ENCODE peak calls at places on chromosome 10, in seven cellular contexts. P, R, O, X, S, N and T are unnamed samples.

GRCh38 chr10:71916827-71917226 is 47.4 kb upstream of the CHST3 start:
- DNase-seq in X (no peak), R (no peak), O (no peak), S (no peak), N (no peak), P (no peak), T (no peak)

GRCh38 chr10:98262571-98262970 is 5.4 kb downstream of the LOXL4 start:
- DNase-seq in P (no peak), X (no peak), O (peak; percentile 38), S (peak; percentile 59), R (peak; percentile 81), N (no peak), T (no peak)

GRCh38 chr10:131901181-131901829 is 497 bp downstream of the PPP2R2D start:
- DNase-seq in P (no peak), R (peak; percentile 63), O (no peak), X (peak; percentile 61), N (peak; percentile 35), S (peak; percentile 48), T (peak; percentile 46)

GRCh38 chr10:58632211-58632610 is 119.5 kb downstream of the BICC1 start:
- DNase-seq in O (no peak), N (no peak), S (no peak), R (no peak), X (no peak), P (no peak), T (no peak)

GRCh38 chr10:12649017-12649586 is 299.8 kb downstream of the CAMK1D start:
- DNase-seq in N (no peak), R (no peak), S (no peak), O (no peak), P (no peak), X (no peak), T (no peak)

GRCh38 chr10:26488344-26488743 is 50.2 kb downstream of the APBB1IP start:
- DNase-seq in O (no peak), P (no peak), X (no peak), N (no peak), R (no peak), S (no peak), T (no peak)

GRCh38 chr10:34029455-34029854 is 695.0 kb upstream of the NRP1 start:
- DNase-seq in R (no peak), S (no peak), P (no peak), O (no peak), N (peak; percentile 7), X (no peak), T (no peak)

GRCh38 chr10:122170802-122171201 is 100.3 kb upstream of the BTBD16 start:
- DNase-seq in P (no peak), X (no peak), N (no peak), S (no peak), R (no peak), O (no peak), T (no peak)

GRCh38 chr10:126509211-126509610 is 120.9 kb upstream of the ADAM12 start:
- DNase-seq in R (no peak), S (no peak), X (no peak), P (no peak), O (peak; percentile 30), N (no peak), T (no peak)

GRCh38 chr10:68086910-68087309 is 11.8 kb upstream of the HERC4 start:
- DNase-seq in N (no peak), O (no peak), P (no peak), X (no peak), S (no peak), R (no peak), T (no peak)

GRCh38 chr10:76946268-76946667 is 691.3 kb downstream of the KCNMA1 start:
- DNase-seq in O (peak; percentile 54), R (peak; percentile 37), N (no peak), X (no peak), S (no peak), P (peak; percentile 51), T (no peak)

GRCh38 chr10:31353574-31353973 is 34.6 kb downstream of the ZEB1 start:
- DNase-seq in P (peak; percentile 43), R (peak; percentile 57), S (no peak), X (peak; percentile 51), N (peak; percentile 9), O (peak; percentile 98), T (peak; percentile 35)

GRCh38 chr10:66505003-66505707 is 420.7 kb upstream of the LRRTM3 start:
- DNase-seq in N (no peak), S (no peak), R (no peak), P (no peak), O (peak; percentile 94), X (no peak), T (no peak)

GRCh38 chr10:76255241-76255640 is 823.8 kb downstream of the LRMDA start:
- DNase-seq in X (no peak), S (no peak), P (no peak), R (no peak), N (no peak), O (no peak), T (no peak)

GRCh38 chr10:131631619-131632018 is 269.2 kb upstream of the PPP2R2D start:
- DNase-seq in O (no peak), N (no peak), R (no peak), X (no peak), S (no peak), P (no peak), T (no peak)

GRCh38 chr10:17241611-17242333 is 13.7 kb downstream of the VIM start:
- DNase-seq in R (no peak), N (no peak), X (no peak), P (no peak), S (no peak), O (no peak), T (no peak)

GRCh38 chr10:33139191-33139646 is 181.2 kb upstream of the ITGB1 start:
- DNase-seq in N (no peak), P (no peak), O (peak; percentile 37), R (no peak), X (no peak), S (no peak), T (no peak)

GRCh38 chr10:126094537-126094936 is 198.2 kb downstream of the FANK1 start:
- DNase-seq in O (peak; percentile 11), S (no peak), P (no peak), N (no peak), X (no peak), R (no peak), T (no peak)

GRCh38 chr10:23065549-23065948 is 29.8 kb upstream of the MSRB2 start:
- DNase-seq in S (peak; percentile 75), X (no peak), O (peak; percentile 75), N (peak; percentile 40), R (no peak), P (peak; percentile 53), T (no peak)

GRCh38 chr10:110353244-110354119 is 48.8 kb upstream of the SMNDC1 start:
- DNase-seq in P (peak; percentile 96), O (peak; percentile 98), R (peak; percentile 23), N (peak; percentile 44), X (no peak), S (no peak), T (no peak)

GRCh38 chr10:125257521-125258105 is 97.2 kb upstream of the CTBP2 start:
- DNase-seq in S (no peak), P (no peak), R (no peak), X (no peak), O (no peak), N (no peak), T (no peak)

GRCh38 chr10:132518572-132519381 is 18.8 kb upstream of the INPP5A start:
- DNase-seq in O (peak; percentile 40), P (no peak), X (no peak), S (peak; percentile 86), N (no peak), R (no peak), T (no peak)

DNA sequence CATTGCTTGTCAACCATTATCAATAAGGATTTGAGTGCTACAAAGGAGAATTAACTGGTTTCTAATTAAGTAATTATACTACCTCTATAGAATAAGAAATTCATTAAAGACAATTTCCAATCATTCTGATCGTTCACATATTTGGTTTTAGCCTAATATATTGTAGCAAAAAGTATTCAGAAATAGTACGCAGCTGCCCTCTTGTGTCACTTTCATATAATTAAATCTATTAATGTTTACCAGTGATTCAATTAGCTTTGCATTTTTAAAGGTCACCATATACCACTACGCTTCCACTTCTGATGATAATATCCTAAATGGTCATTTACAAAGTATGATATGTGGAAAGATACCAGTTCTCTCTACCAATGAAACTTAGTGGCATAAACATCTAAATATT is 128.3 kb downstream of the NEBL start:
- DNase-seq in N (peak; percentile 67), P (no peak), X (no peak), S (no peak), R (peak; percentile 1), O (peak; percentile 23), T (no peak)
- TF ChIP-seq CTCF in N (peak; percentile 59), P (no peak), X (no peak), S (peak; percentile 68), R (no peak), O (no peak), T (no peak)

DNA sequence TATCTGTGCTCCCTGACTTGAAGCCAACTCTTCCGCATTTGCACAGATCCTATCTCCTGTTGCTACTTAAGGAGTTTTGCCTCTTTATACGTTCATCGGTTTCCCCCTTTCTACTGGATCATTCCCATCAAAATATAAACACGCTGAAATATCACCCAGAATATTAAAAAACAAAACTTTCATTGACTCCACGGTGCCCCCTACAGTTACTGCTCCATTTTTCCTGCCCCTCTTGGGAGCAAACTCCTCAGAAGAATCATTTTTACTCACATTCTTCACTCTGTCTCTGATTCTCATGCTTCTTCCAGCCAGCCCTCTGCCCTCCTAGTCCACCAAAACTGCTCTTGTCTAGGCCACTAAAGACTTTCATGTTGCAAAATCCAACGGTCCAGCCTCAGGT is 66.4 kb downstream of the MYOF start:
- DNase-seq in X (no peak), P (no peak), S (no peak), N (no peak), R (no peak), O (no peak), T (no peak)
- TF ChIP-seq CTCF in X (no peak), P (peak; percentile 55), S (no peak), N (peak; percentile 50), R (peak; percentile 29), O (no peak), T (no peak)

GRCh38 chr10:3781458-3782098 is 3.4 kb downstream of the KLF6 start:
- DNase-seq in R (peak; percentile 54), P (peak; percentile 41), X (no peak), S (peak; percentile 54), O (no peak), N (no peak), T (no peak)
- TF ChIP-seq CTCF in R (peak; percentile 31), P (peak; percentile 72), X (no peak), S (peak; percentile 62), O (peak; percentile 53), N (peak; percentile 46), T (peak; percentile 20)

GRCh38 chr10:120940299-120940900 is 89.2 kb downstream of the WDR11 start:
- DNase-seq in S (no peak), O (no peak), P (no peak), N (no peak), X (no peak), R (no peak), T (no peak)
- TF ChIP-seq CTCF in S (no peak), O (no peak), P (no peak), N (no peak), X (no peak), R (no peak), T (no peak)

GRCh38 chr10:43093423-43094090 is 16.7 kb downstream of the RET start:
- DNase-seq in P (no peak), N (peak; percentile 79), S (no peak), O (no peak), X (no peak), R (peak; percentile 40), T (no peak)
- TF ChIP-seq CTCF in P (peak; percentile 17), N (peak; percentile 51), S (peak; percentile 22), O (no peak), X (no peak), R (no peak), T (peak; percentile 2)